ENCODE peak calls at places on chromosomes 11 and 22, in five cellular contexts. N is ovary, J is thoracic aorta, C is HFFc6, I is lower leg skin. E is an unnamed sample.

GRCh38 chr11:77515063-77515462 is 41.2 kb upstream of the PAK1 start:
- DNase-seq in N (no peak), J (no peak), C (no peak), I (no peak), E (no peak)

GRCh38 chr22:47374901-47375575 is 612.6 kb downstream of the TBC1D22A start:
- DNase-seq in N (no peak), J (no peak), C (no peak), I (no peak), E (no peak)

GRCh38 chr22:19844423-19845368 is 10.0 kb downstream of the GNB1L start:
- DNase-seq in N (no peak), J (no peak), C (peak), I (peak), E (no peak)

GRCh38 chr11:66325140-66325754 is 8.4 kb upstream of the CD248 start:
- DNase-seq in N (peak), J (no peak), C (no peak), I (no peak), E (no peak)

GRCh38 chr11:61955031-61955415 is 4.9 kb downstream of the BEST1 start:
- DNase-seq in N (peak), J (no peak), C (peak), I (no peak), E (peak)

GRCh38 chr11:47923667-47924066 is 56.7 kb upstream of the PTPRJ start:
- DNase-seq in N (no peak), J (no peak), C (peak), I (no peak), E (no peak)

GRCh38 chr11:77198440-77198849 is 70.4 kb downstream of the MYO7A start:
- DNase-seq in N (peak), J (no peak), C (no peak), I (no peak), E (no peak)

GRCh38 chr11:102138677-102139076 is 28.4 kb downstream of the YAP1 start:
- DNase-seq in N (no peak), J (no peak), C (peak), I (no peak), E (peak)

GRCh38 chr22:46728470-46728869 is 9.6 kb downstream of the CERK start:
- DNase-seq in N (no peak), J (no peak), C (no peak), I (no peak), E (no peak)

GRCh38 chr11:128487978-128488377 is 99.4 kb downstream of the ETS1 start:
- DNase-seq in N (no peak), J (no peak), C (no peak), I (no peak), E (no peak)

GRCh38 chr11:118570787-118571186 is 1.4 kb upstream of the ARCN1 start:
- DNase-seq in N (no peak), J (no peak), C (no peak), I (no peak), E (no peak)

GRCh38 chr11:14413307-14414072 is 54.5 kb upstream of the RRAS2 start:
- DNase-seq in N (peak), J (no peak), C (peak), I (no peak), E (no peak)
- TF ChIP-seq CTCF in N (no peak), J (peak), C (peak), I (no peak), E (no peak)

GRCh38 chr11:93221539-93221938 is 23.7 kb upstream of the SLC36A4 start:
- DNase-seq in N (no peak), J (no peak), C (no peak), I (no peak), E (no peak)

GRCh38 chr11:93220078-93220477 is 22.3 kb upstream of the SLC36A4 start:
- DNase-seq in N (no peak), J (no peak), C (no peak), I (no peak), E (no peak)

GRCh38 chr11:93229876-93230275 is 32.1 kb upstream of the SLC36A4 start:
- DNase-seq in N (no peak), J (no peak), C (no peak), I (no peak), E (no peak)

DNA sequence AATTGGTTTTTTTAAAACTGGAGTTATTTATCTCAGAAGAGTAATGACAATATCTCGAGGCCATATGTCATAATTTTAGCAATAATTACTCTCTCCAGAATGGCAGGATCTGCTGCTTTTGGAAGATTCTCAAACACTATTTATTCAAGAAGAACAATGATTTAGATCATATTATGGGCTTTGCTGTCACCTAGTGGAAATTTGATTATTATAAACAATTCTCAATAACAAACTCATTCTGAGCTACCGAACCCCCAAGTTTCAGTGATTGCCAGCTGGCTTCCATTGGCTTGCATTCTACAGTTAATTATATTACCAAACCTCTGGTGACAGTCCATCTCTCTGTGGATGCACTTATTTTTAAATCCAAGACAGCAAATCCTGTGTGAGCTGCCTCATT is 27.9 kb upstream of the SLC36A4 start:
- DNase-seq in N (no peak), J (no peak), C (peak), I (no peak), E (peak)
- TF ChIP-seq CTCF in N (peak), J (no peak), C (peak), I (no peak), E (peak)

DNA sequence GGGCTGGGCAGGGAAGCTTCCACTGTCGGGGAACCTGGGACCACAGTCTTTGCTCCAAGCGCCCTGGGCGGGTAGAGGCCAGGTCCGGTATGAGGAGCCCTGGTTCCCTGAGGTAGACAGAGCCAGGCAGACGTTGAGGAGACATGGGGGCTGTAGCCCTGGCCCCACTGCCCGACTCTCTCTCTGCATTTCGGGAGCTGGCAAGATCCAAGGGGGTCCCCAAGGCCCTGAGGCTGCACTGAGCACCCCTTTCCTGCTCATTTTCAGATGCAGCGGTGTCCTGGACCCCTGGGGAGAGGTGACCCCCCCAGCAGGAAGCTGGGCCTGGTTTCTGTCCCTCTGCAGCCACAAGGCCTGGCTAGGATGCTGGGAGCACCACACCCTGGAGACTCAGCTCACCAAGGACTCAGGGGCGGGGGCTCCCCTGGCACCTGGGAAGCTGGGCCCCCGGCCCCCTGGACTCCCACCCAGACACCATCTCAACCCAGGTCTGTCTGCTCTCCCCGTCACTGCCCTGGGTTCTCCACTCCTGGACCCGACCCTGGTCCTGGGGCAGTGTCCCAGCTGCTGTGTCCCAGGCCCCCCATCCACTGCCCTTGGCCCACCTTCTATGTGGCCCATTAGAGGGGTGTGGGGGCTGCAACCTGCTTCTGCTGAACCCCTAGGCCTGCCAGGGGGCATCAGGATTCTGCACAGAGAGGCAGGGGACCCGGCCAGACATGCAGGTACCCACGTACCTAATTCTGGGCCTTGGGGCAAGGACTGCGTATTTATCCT is 15.0 kb upstream of the MUC6 start:
- DNase-seq in N (no peak), J (no peak), C (no peak), I (no peak), E (no peak)
- TF ChIP-seq CTCF in N (no peak), J (no peak), C (peak), I (no peak), E (peak)

GRCh38 chr11:64461081-64461480 is 102.1 kb downstream of the RPS6KA4 start:
- DNase-seq in N (no peak), J (no peak), C (no peak), I (no peak), E (no peak)
- TF ChIP-seq CTCF in N (no peak), J (no peak), C (no peak), I (no peak), E (no peak)

DNA sequence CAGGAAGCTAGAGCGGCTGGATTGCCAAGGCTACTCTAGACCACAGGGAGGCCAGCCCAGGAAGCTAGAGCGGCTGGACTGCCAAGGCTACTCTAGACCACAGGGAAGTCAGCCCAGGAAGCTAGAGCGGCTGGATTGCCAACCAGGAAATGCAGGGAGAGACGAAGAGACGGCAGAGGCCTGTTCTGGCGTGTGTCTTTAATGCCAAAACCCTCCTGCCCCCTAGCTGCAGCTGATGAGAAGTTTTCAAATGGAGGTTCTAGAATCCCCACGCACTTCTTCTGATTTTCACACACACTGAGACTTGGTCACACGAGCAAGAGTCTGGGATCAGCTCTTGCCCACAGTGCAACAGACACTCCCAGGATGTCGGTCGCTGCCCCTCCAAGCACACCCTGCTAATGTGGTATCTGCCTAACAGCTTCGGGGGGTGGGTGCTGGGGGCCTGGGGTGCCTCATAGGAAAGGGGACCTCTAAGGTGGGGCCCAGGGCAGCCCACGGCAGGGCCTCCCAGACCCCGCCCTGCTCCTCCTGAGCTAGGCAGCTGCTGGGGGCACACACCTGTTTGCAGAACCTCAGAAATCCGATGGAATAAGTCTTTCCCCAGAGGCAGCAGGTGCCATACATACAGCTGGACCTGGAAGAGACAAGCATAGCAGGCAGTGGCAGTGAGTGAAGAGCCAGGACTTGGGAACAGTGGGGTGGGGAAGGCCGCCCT is 28.5 kb downstream of the MAFF start:
- DNase-seq in N (no peak), J (no peak), C (no peak), I (peak), E (no peak)
- TF ChIP-seq CTCF in N (peak), J (peak), C (peak), I (no peak), E (no peak)

GRCh38 chr11:17894929-17895658 is 117.8 kb downstream of the SERGEF start:
- DNase-seq in N (no peak), J (no peak), C (no peak), I (no peak), E (no peak)

GRCh38 chr11:17892409-17892808 is 120.4 kb downstream of the SERGEF start:
- DNase-seq in N (no peak), J (no peak), C (no peak), I (no peak), E (no peak)

GRCh38 chr11:17887779-17888178 is 125.1 kb downstream of the SERGEF start:
- DNase-seq in N (no peak), J (no peak), C (no peak), I (no peak), E (no peak)

GRCh38 chr11:17890333-17890732 is 122.5 kb downstream of the SERGEF start:
- DNase-seq in N (no peak), J (no peak), C (no peak), I (no peak), E (no peak)
- TF ChIP-seq CTCF in N (no peak), J (no peak), C (no peak), I (no peak), E (no peak)

GRCh38 chr11:6300325-6300724 is 20.0 kb downstream of the CAVIN3 start:
- DNase-seq in N (no peak), J (no peak), C (no peak), I (no peak), E (no peak)

GRCh38 chr11:6303657-6304056 is 16.6 kb downstream of the CAVIN3 start:
- DNase-seq in N (no peak), J (no peak), C (no peak), I (no peak), E (no peak)

GRCh38 chr11:6298605-6299004 is 21.7 kb downstream of the CAVIN3 start:
- DNase-seq in N (no peak), J (no peak), C (peak), I (no peak), E (peak)

GRCh38 chr11:6301096-6301495 is 19.2 kb downstream of the CAVIN3 start:
- DNase-seq in N (no peak), J (no peak), C (no peak), I (no peak), E (no peak)

GRCh38 chr11:6297831-6298230 is 22.5 kb downstream of the CAVIN3 start:
- DNase-seq in N (no peak), J (no peak), C (no peak), I (no peak), E (peak)
- TF ChIP-seq CTCF in N (peak), J (peak), C (peak), I (no peak), E (peak)

DNA sequence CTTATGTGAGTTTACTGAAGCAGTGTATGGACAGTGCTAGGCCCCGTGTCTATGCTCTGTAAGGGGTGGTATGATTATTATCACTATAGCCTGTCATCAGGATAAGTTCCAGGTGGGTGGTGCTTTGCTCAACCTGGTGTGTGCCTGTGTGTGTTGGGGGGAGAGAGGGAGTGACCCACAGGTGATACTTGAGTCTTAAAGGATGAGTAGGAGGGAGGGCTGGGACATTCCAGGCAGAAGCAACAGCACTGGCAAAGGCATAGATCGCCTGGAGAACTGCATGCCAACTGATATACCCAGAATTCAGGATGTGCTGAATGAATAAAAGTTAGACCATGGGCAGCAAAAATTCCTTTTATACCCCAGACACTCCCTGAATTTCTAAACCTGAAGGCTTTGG is 4.5 kb downstream of the KIAA1671 start:
- DNase-seq in N (no peak), J (no peak), C (no peak), I (no peak), E (no peak)
- TF ChIP-seq CTCF in N (no peak), J (no peak), C (no peak), I (no peak), E (no peak)

E was measured in RWPE1.